ENCODE peak calls at places on chromosomes 3 and 15, in ten cellular contexts. One of them, this sample, is unnamed.

GRCh38 chr15:69031013-69032001 is 16.8 kb downstream of the NOX5 start:
- DNase-seq in D341Med: peak
- DNase-seq in HCEC 1CT: no peak
- DNase-seq in activated effector memory CD4-positive, alpha-beta T cell treated with Interleukin-2 at 50 U/mL for 16 hours: peak
- DNase-seq in OCI-LY7: no peak
- DNase-seq in stimulated activated CD8-positive, alpha-beta memory T cell treated with anti-CD3 and anti-CD28 coated beads, Interleukin-2, amount 100 ng/mL, for 48 hours: peak
- DNase-seq in GM23248: peak
- DNase-seq in activated T-cell treated with anti-CD3 and anti-CD28 coated beads, Interleukin-2, amount 50 U/mL, for 24 hours: peak
- DNase-seq in T follicular helper cell: no peak
- DNase-seq in hepatic stellate cell: no peak
- DNase-seq in this sample: no peak

GRCh38 chr3:138774529-138775253 is 60.0 kb downstream of the PIK3CB start:
- DNase-seq in D341Med: peak
- DNase-seq in HCEC 1CT: peak
- DNase-seq in activated effector memory CD4-positive, alpha-beta T cell treated with Interleukin-2 at 50 U/mL for 16 hours: no peak
- DNase-seq in OCI-LY7: no peak
- DNase-seq in stimulated activated CD8-positive, alpha-beta memory T cell treated with anti-CD3 and anti-CD28 coated beads, Interleukin-2, amount 100 ng/mL, for 48 hours: no peak
- DNase-seq in GM23248: peak
- DNase-seq in activated T-cell treated with anti-CD3 and anti-CD28 coated beads, Interleukin-2, amount 50 U/mL, for 24 hours: no peak
- DNase-seq in T follicular helper cell: no peak
- DNase-seq in hepatic stellate cell: peak
- DNase-seq in this sample: peak

GRCh38 chr15:79682285-79682684 is 214.5 kb downstream of the MTHFS start:
- DNase-seq in D341Med: no peak
- DNase-seq in HCEC 1CT: peak
- DNase-seq in activated effector memory CD4-positive, alpha-beta T cell treated with Interleukin-2 at 50 U/mL for 16 hours: no peak
- DNase-seq in OCI-LY7: no peak
- DNase-seq in stimulated activated CD8-positive, alpha-beta memory T cell treated with anti-CD3 and anti-CD28 coated beads, Interleukin-2, amount 100 ng/mL, for 48 hours: no peak
- DNase-seq in GM23248: peak
- DNase-seq in activated T-cell treated with anti-CD3 and anti-CD28 coated beads, Interleukin-2, amount 50 U/mL, for 24 hours: no peak
- DNase-seq in T follicular helper cell: no peak
- DNase-seq in hepatic stellate cell: peak
- DNase-seq in this sample: peak

GRCh38 chr15:65275728-65276126 is 11.0 kb downstream of the PARP16 start:
- DNase-seq in D341Med: no peak
- DNase-seq in HCEC 1CT: peak
- DNase-seq in activated effector memory CD4-positive, alpha-beta T cell treated with Interleukin-2 at 50 U/mL for 16 hours: no peak
- DNase-seq in OCI-LY7: no peak
- DNase-seq in stimulated activated CD8-positive, alpha-beta memory T cell treated with anti-CD3 and anti-CD28 coated beads, Interleukin-2, amount 100 ng/mL, for 48 hours: no peak
- DNase-seq in GM23248: peak
- DNase-seq in activated T-cell treated with anti-CD3 and anti-CD28 coated beads, Interleukin-2, amount 50 U/mL, for 24 hours: no peak
- DNase-seq in T follicular helper cell: no peak
- DNase-seq in hepatic stellate cell: peak
- DNase-seq in this sample: no peak

GRCh38 chr3:187264051-187264450 is 27.5 kb downstream of the MASP1 start:
- DNase-seq in D341Med: no peak
- DNase-seq in HCEC 1CT: peak
- DNase-seq in activated effector memory CD4-positive, alpha-beta T cell treated with Interleukin-2 at 50 U/mL for 16 hours: no peak
- DNase-seq in OCI-LY7: no peak
- DNase-seq in stimulated activated CD8-positive, alpha-beta memory T cell treated with anti-CD3 and anti-CD28 coated beads, Interleukin-2, amount 100 ng/mL, for 48 hours: no peak
- DNase-seq in GM23248: peak
- DNase-seq in activated T-cell treated with anti-CD3 and anti-CD28 coated beads, Interleukin-2, amount 50 U/mL, for 24 hours: no peak
- DNase-seq in T follicular helper cell: no peak
- DNase-seq in hepatic stellate cell: peak
- DNase-seq in this sample: peak

GRCh38 chr3:127365383-127365782 is 77.5 kb upstream of the PRR20G start:
- DNase-seq in D341Med: peak
- DNase-seq in HCEC 1CT: no peak
- DNase-seq in activated effector memory CD4-positive, alpha-beta T cell treated with Interleukin-2 at 50 U/mL for 16 hours: no peak
- DNase-seq in OCI-LY7: no peak
- DNase-seq in stimulated activated CD8-positive, alpha-beta memory T cell treated with anti-CD3 and anti-CD28 coated beads, Interleukin-2, amount 100 ng/mL, for 48 hours: no peak
- DNase-seq in GM23248: no peak
- DNase-seq in activated T-cell treated with anti-CD3 and anti-CD28 coated beads, Interleukin-2, amount 50 U/mL, for 24 hours: no peak
- DNase-seq in T follicular helper cell: no peak
- DNase-seq in hepatic stellate cell: no peak
- DNase-seq in this sample: no peak

GRCh38 chr3:194203482-194204035 is 67.6 kb downstream of the HES1 start:
- DNase-seq in D341Med: no peak
- DNase-seq in HCEC 1CT: no peak
- DNase-seq in activated effector memory CD4-positive, alpha-beta T cell treated with Interleukin-2 at 50 U/mL for 16 hours: no peak
- DNase-seq in OCI-LY7: no peak
- DNase-seq in stimulated activated CD8-positive, alpha-beta memory T cell treated with anti-CD3 and anti-CD28 coated beads, Interleukin-2, amount 100 ng/mL, for 48 hours: no peak
- DNase-seq in GM23248: no peak
- DNase-seq in activated T-cell treated with anti-CD3 and anti-CD28 coated beads, Interleukin-2, amount 50 U/mL, for 24 hours: peak
- DNase-seq in T follicular helper cell: no peak
- DNase-seq in hepatic stellate cell: no peak
- DNase-seq in this sample: no peak

GRCh38 chr3:134369861-134370596 is 4.2 kb downstream of the AMOTL2 start:
- DNase-seq in D341Med: no peak
- DNase-seq in HCEC 1CT: no peak
- DNase-seq in activated effector memory CD4-positive, alpha-beta T cell treated with Interleukin-2 at 50 U/mL for 16 hours: no peak
- DNase-seq in OCI-LY7: no peak
- DNase-seq in stimulated activated CD8-positive, alpha-beta memory T cell treated with anti-CD3 and anti-CD28 coated beads, Interleukin-2, amount 100 ng/mL, for 48 hours: no peak
- DNase-seq in GM23248: peak
- DNase-seq in activated T-cell treated with anti-CD3 and anti-CD28 coated beads, Interleukin-2, amount 50 U/mL, for 24 hours: no peak
- DNase-seq in T follicular helper cell: no peak
- DNase-seq in hepatic stellate cell: no peak
- DNase-seq in this sample: no peak

GRCh38 chr3:33947272-33948195 is 149.1 kb downstream of the PDCD6IP start:
- DNase-seq in D341Med: no peak
- DNase-seq in HCEC 1CT: no peak
- DNase-seq in activated effector memory CD4-positive, alpha-beta T cell treated with Interleukin-2 at 50 U/mL for 16 hours: no peak
- DNase-seq in OCI-LY7: no peak
- DNase-seq in stimulated activated CD8-positive, alpha-beta memory T cell treated with anti-CD3 and anti-CD28 coated beads, Interleukin-2, amount 100 ng/mL, for 48 hours: no peak
- DNase-seq in GM23248: no peak
- DNase-seq in activated T-cell treated with anti-CD3 and anti-CD28 coated beads, Interleukin-2, amount 50 U/mL, for 24 hours: no peak
- DNase-seq in T follicular helper cell: no peak
- DNase-seq in hepatic stellate cell: no peak
- DNase-seq in this sample: no peak

This sample was measured in stromal cell of bone marrow.